ENCODE peak calls at places on chromosome 14, in four cellular contexts. D is GM10248; V is stimulated activated naive CD8-positive, alpha-beta T cell treated with anti-CD3 and anti-CD28 coated beads, Interleukin-15, amount 100 ng/mL, for 72 hours; B is mesendoderm. W is an unnamed sample.

GRCh38 chr14:37870947-37871346 is 275.5 kb downstream of the TTC6 start:
- DNase-seq in D (no peak), V (no peak), B (no peak), W (no peak)

GRCh38 chr14:91685600-91685999 is 46.3 kb downstream of the CATSPERB start:
- DNase-seq in V (no peak), D (no peak), B (peak; percentile 28), W (no peak)

GRCh38 chr14:99263564-99264330 is 8.2 kb downstream of the BCL11B start:
- DNase-seq in B (no peak), D (no peak), V (no peak), W (no peak)

GRCh38 chr14:56799327-56799645 is 11.0 kb downstream of the OTX2 start:
- DNase-seq in D (no peak), B (no peak), V (no peak), W (no peak)

GRCh38 chr14:29310757-29311156 is 544.2 kb downstream of the FOXG1 start:
- DNase-seq in V (no peak), D (no peak), B (no peak), W (no peak)

GRCh38 chr14:21521526-21521925 is 4.6 kb downstream of the SALL2 start:
- DNase-seq in B (no peak), D (no peak), V (no peak), W (no peak)

GRCh38 chr14:91308337-91308736 is 63.8 kb upstream of the GPR68 start:
- DNase-seq in B (no peak), D (no peak), V (no peak), W (no peak)

GRCh38 chr14:80200093-80200492 is 11.2 kb downstream of the DIO2 start:
- DNase-seq in B (no peak), D (no peak), V (no peak), W (no peak)

GRCh38 chr14:53715390-53715730 is 241.3 kb downstream of the BMP4 start:
- DNase-seq in V (no peak), D (no peak), B (no peak), W (no peak)

GRCh38 chr14:44962573-44963528 is 861 bp downstream of the TOGARAM1 start:
- DNase-seq in D (no peak), B (peak; percentile 41), V (no peak), W (no peak)

GRCh38 chr14:94041551-94042346 is 15.6 kb downstream of the OTUB2 start:
- DNase-seq in V (no peak), B (no peak), D (no peak), W (no peak)

GRCh38 chr14:95835331-95835730 is 41.3 kb upstream of the TUNAR start:
- DNase-seq in V (peak; percentile 16), B (peak; percentile 24), D (no peak), W (no peak)

GRCh38 chr14:68459480-68460136 is 333.3 kb downstream of the ZFP36L1 start:
- DNase-seq in D (no peak), B (no peak), V (no peak), W (no peak)

GRCh38 chr14:44960646-44961045 is 1.1 kb downstream of the KLHL28 start:
- DNase-seq in B (no peak), D (no peak), V (no peak), W (no peak)

GRCh38 chr14:103257211-103257962 is 76.7 kb upstream of the EIF5 start:
- DNase-seq in V (no peak), B (no peak), D (no peak), W (no peak)

GRCh38 chr14:68549057-68549421 is 243.8 kb downstream of the ZFP36L1 start:
- DNase-seq in V (no peak), D (no peak), B (no peak), W (no peak)

GRCh38 chr14:101972126-101972785 is 7.9 kb downstream of the DYNC1H1 start:
- DNase-seq in B (peak; percentile 92), D (no peak), V (no peak), W (no peak)

GRCh38 chr14:100303179-100303578 is 3.1 kb downstream of the SLC25A29 start:
- DNase-seq in D (peak; percentile 54), V (no peak), B (no peak), W (no peak)

GRCh38 chr14:96627386-96627785 is 125.2 kb downstream of the PAPOLA start:
- DNase-seq in D (no peak), V (no peak), B (no peak), W (no peak)

GRCh38 chr14:32939254-32940065 is 781 bp downstream of the NPAS3 start:
- DNase-seq in D (peak; percentile 34), V (no peak), B (peak; percentile 87), W (no peak)

GRCh38 chr14:94770251-94770749 is 387 bp upstream of the GSC start:
- DNase-seq in D (no peak), B (peak; percentile 96), V (no peak), W (no peak)

GRCh38 chr14:69619007-69619406 is 7.6 kb downstream of the SUSD6 start:
- DNase-seq in V (no peak), B (no peak), D (no peak), W (no peak)

GRCh38 chr14:30541318-30541717 is 17.6 kb upstream of the G2E3 start:
- DNase-seq in B (no peak), V (no peak), D (no peak), W (no peak)

GRCh38 chr14:94536836-94537235 is 24.4 kb upstream of the SERPINA4 start:
- DNase-seq in D (no peak), B (peak; percentile 74), V (no peak), W (no peak)

GRCh38 chr14:62800577-62800976 is 244.7 kb downstream of the KCNH5 start:
- DNase-seq in D (no peak), V (no peak), B (no peak), W (no peak)

GRCh38 chr14:60777856-60778578 is 43.5 kb downstream of the MNAT1 start:
- DNase-seq in D (no peak), B (no peak), V (no peak), W (no peak)

GRCh38 chr14:54823757-54824549 is 78.7 kb downstream of the GCH1 start:
- DNase-seq in D (no peak), V (no peak), B (no peak), W (no peak)

W was measured in GM06990.